ENCODE peak calls at places on chromosomes 11 and 22, in six cellular contexts. One of them, this sample, is unnamed.

GRCh38 chr11:106379265-106379664 is 301.8 kb downstream of the AASDHPPT start:
- DNase-seq in CD8-positive, alpha-beta T cell: no peak
- DNase-seq in fibroblast of lung: no peak
- DNase-seq in lower lobe of right lung: no peak
- DNase-seq in H1: no peak
- DNase-seq in sigmoid colon: no peak
- DNase-seq in this sample: no peak

GRCh38 chr11:69094111-69094914 is 45.6 kb downstream of the TPCN2 start:
- DNase-seq in lower lobe of right lung: peak; percentile 44
- DNase-seq in fibroblast of lung: no peak
- DNase-seq in CD8-positive, alpha-beta T cell: no peak
- DNase-seq in sigmoid colon: no peak
- DNase-seq in H1: no peak
- DNase-seq in this sample: no peak

GRCh38 chr22:24208012-24208749 is 26.9 kb downstream of the SUSD2 start:
- DNase-seq in sigmoid colon: peak; percentile 86
- DNase-seq in CD8-positive, alpha-beta T cell: no peak
- DNase-seq in H1: no peak
- DNase-seq in fibroblast of lung: peak; percentile 99
- DNase-seq in lower lobe of right lung: no peak
- DNase-seq in this sample: no peak

GRCh38 chr11:2460540-2461252 is 15.9 kb downstream of the KCNQ1 start:
- DNase-seq in H1: no peak
- DNase-seq in CD8-positive, alpha-beta T cell: no peak
- DNase-seq in lower lobe of right lung: no peak
- DNase-seq in sigmoid colon: peak; percentile 57
- DNase-seq in fibroblast of lung: no peak
- DNase-seq in this sample: no peak

GRCh38 chr11:56876621-56877312 is 111.9 kb upstream of the OR5AK2 start:
- DNase-seq in H1: no peak
- DNase-seq in CD8-positive, alpha-beta T cell: no peak
- DNase-seq in lower lobe of right lung: no peak
- DNase-seq in sigmoid colon: no peak
- DNase-seq in fibroblast of lung: peak; percentile 45
- DNase-seq in this sample: no peak

GRCh38 chr22:48724899-48725298 is 1102.8 kb downstream of the BRD1 start:
- DNase-seq in sigmoid colon: no peak
- DNase-seq in CD8-positive, alpha-beta T cell: no peak
- DNase-seq in fibroblast of lung: no peak
- DNase-seq in H1: no peak
- DNase-seq in lower lobe of right lung: no peak
- DNase-seq in this sample: no peak

GRCh38 chr22:50673231-50674126 is 856 bp downstream of the SHANK3 start:
- DNase-seq in H1: no peak
- DNase-seq in fibroblast of lung: no peak
- DNase-seq in lower lobe of right lung: no peak
- DNase-seq in sigmoid colon: no peak
- DNase-seq in CD8-positive, alpha-beta T cell: no peak
- DNase-seq in this sample: no peak

GRCh38 chr22:37647928-37648327 is 8.5 kb downstream of the SH3BP1 start:
- DNase-seq in CD8-positive, alpha-beta T cell: no peak
- DNase-seq in H1: no peak
- DNase-seq in lower lobe of right lung: no peak
- DNase-seq in sigmoid colon: no peak
- DNase-seq in fibroblast of lung: peak; percentile 80
- DNase-seq in this sample: no peak

GRCh38 chr11:110908401-110909106 is 196.3 kb upstream of the ARHGAP20 start:
- DNase-seq in CD8-positive, alpha-beta T cell: no peak
- DNase-seq in sigmoid colon: no peak
- DNase-seq in lower lobe of right lung: no peak
- DNase-seq in H1: no peak
- DNase-seq in fibroblast of lung: peak; percentile 97
- DNase-seq in this sample: no peak

GRCh38 chr11:97722065-97722464 is 1298.7 kb upstream of the CNTN5 start:
- DNase-seq in H1: no peak
- DNase-seq in lower lobe of right lung: no peak
- DNase-seq in fibroblast of lung: peak; percentile 92
- DNase-seq in sigmoid colon: no peak
- DNase-seq in CD8-positive, alpha-beta T cell: no peak
- DNase-seq in this sample: no peak

GRCh38 chr11:128482512-128483191 is 104.7 kb downstream of the ETS1 start:
- DNase-seq in sigmoid colon: peak; percentile 77
- DNase-seq in H1: no peak
- DNase-seq in lower lobe of right lung: no peak
- DNase-seq in CD8-positive, alpha-beta T cell: no peak
- DNase-seq in fibroblast of lung: peak; percentile 74
- DNase-seq in this sample: no peak

GRCh38 chr11:124586247-124586860 is 16.6 kb downstream of the OR8A1 start:
- DNase-seq in fibroblast of lung: peak; percentile 32
- DNase-seq in CD8-positive, alpha-beta T cell: peak; percentile 26
- DNase-seq in sigmoid colon: no peak
- DNase-seq in lower lobe of right lung: peak; percentile 59
- DNase-seq in H1: peak; percentile 39
- DNase-seq in this sample: no peak

GRCh38 chr11:68521962-68522626 is 61.5 kb downstream of the PPP6R3 start:
- DNase-seq in lower lobe of right lung: no peak
- DNase-seq in sigmoid colon: no peak
- DNase-seq in CD8-positive, alpha-beta T cell: no peak
- DNase-seq in fibroblast of lung: no peak
- DNase-seq in H1: no peak
- DNase-seq in this sample: no peak

GRCh38 chr11:74460481-74461154 is 6.7 kb downstream of the KCNE3 start:
- DNase-seq in sigmoid colon: no peak
- DNase-seq in CD8-positive, alpha-beta T cell: no peak
- DNase-seq in lower lobe of right lung: no peak
- DNase-seq in H1: no peak
- DNase-seq in fibroblast of lung: peak; percentile 43
- DNase-seq in this sample: no peak

GRCh38 chr11:131109256-131109655 is 193.0 kb upstream of the SNX19 start:
- DNase-seq in fibroblast of lung: peak; percentile 46
- DNase-seq in lower lobe of right lung: no peak
- DNase-seq in H1: no peak
- DNase-seq in sigmoid colon: no peak
- DNase-seq in CD8-positive, alpha-beta T cell: no peak
- DNase-seq in this sample: no peak

GRCh38 chr11:848988-849824 is 6.6 kb downstream of the TSPAN4 start:
- DNase-seq in H1: no peak
- DNase-seq in lower lobe of right lung: no peak
- DNase-seq in fibroblast of lung: no peak
- DNase-seq in CD8-positive, alpha-beta T cell: no peak
- DNase-seq in sigmoid colon: no peak
- DNase-seq in this sample: no peak

GRCh38 chr11:103792981-103793468 is 243.4 kb upstream of the DDI1 start:
- DNase-seq in lower lobe of right lung: no peak
- DNase-seq in CD8-positive, alpha-beta T cell: no peak
- DNase-seq in fibroblast of lung: peak; percentile 77
- DNase-seq in H1: no peak
- DNase-seq in sigmoid colon: no peak
- DNase-seq in this sample: no peak

GRCh38 chr11:14335712-14336111 is 23.3 kb downstream of the RRAS2 start:
- DNase-seq in sigmoid colon: no peak
- DNase-seq in lower lobe of right lung: no peak
- DNase-seq in fibroblast of lung: no peak
- DNase-seq in CD8-positive, alpha-beta T cell: no peak
- DNase-seq in H1: no peak
- DNase-seq in this sample: no peak
- H3K4me1 ChIP-seq in sigmoid colon: no peaks in the 10 kb centered on the region
- H3K4me1 ChIP-seq in lower lobe of right lung: no peaks in the 10 kb centered on the region
- H3K4me1 ChIP-seq in fibroblast of lung: peaks cover 4% of the 10 kb centered on the region
- H3K4me1 ChIP-seq in CD8-positive, alpha-beta T cell: no peaks in the 10 kb centered on the region
- H3K4me1 ChIP-seq in H1: peaks cover 36% of the 10 kb centered on the region
- H3K4me1 ChIP-seq in this sample: no peaks in the 10 kb centered on the region

GRCh38 chr11:63671322-63672155 is at the start of gene ATL3:
- DNase-seq in sigmoid colon: peak; percentile 99
- DNase-seq in fibroblast of lung: peak; percentile 95
- DNase-seq in lower lobe of right lung: peak; percentile 99
- DNase-seq in H1: peak; percentile 96
- DNase-seq in CD8-positive, alpha-beta T cell: peak; percentile 91
- DNase-seq in this sample: peak; percentile 79

GRCh38 chr11:63670077-63670737 is 969 bp downstream of the ATL3 start:
- DNase-seq in fibroblast of lung: no peak
- DNase-seq in H1: no peak
- DNase-seq in CD8-positive, alpha-beta T cell: no peak
- DNase-seq in lower lobe of right lung: no peak
- DNase-seq in sigmoid colon: no peak
- DNase-seq in this sample: no peak

GRCh38 chr11:63672156-63672463 is 934 bp upstream of the ATL3 start:
- DNase-seq in CD8-positive, alpha-beta T cell: no peak
- DNase-seq in fibroblast of lung: no peak
- DNase-seq in sigmoid colon: no peak
- DNase-seq in lower lobe of right lung: no peak
- DNase-seq in H1: no peak
- DNase-seq in this sample: no peak

GRCh38 chr11:63672934-63673539 is 1.9 kb upstream of the ATL3 start:
- DNase-seq in CD8-positive, alpha-beta T cell: no peak
- DNase-seq in fibroblast of lung: no peak
- DNase-seq in H1: no peak
- DNase-seq in lower lobe of right lung: no peak
- DNase-seq in sigmoid colon: no peak
- DNase-seq in this sample: no peak

GRCh38 chr11:63670738-63671321 is 346 bp downstream of the ATL3 start:
- DNase-seq in fibroblast of lung: peak; percentile 42
- DNase-seq in lower lobe of right lung: peak; percentile 75
- DNase-seq in H1: no peak
- DNase-seq in CD8-positive, alpha-beta T cell: peak; percentile 29
- DNase-seq in sigmoid colon: peak; percentile 77
- DNase-seq in this sample: no peak
- H3K4me1 ChIP-seq in fibroblast of lung: peaks cover 18% of the 10 kb centered on the region
- H3K4me1 ChIP-seq in lower lobe of right lung: peaks cover 48% of the 10 kb centered on the region
- H3K4me1 ChIP-seq in H1: peaks cover 8% of the 10 kb centered on the region
- H3K4me1 ChIP-seq in CD8-positive, alpha-beta T cell: peaks cover 19% of the 10 kb centered on the region
- H3K4me1 ChIP-seq in sigmoid colon: peaks cover 49% of the 10 kb centered on the region
- H3K4me1 ChIP-seq in this sample: peaks cover 51% of the 10 kb centered on the region

DNA sequence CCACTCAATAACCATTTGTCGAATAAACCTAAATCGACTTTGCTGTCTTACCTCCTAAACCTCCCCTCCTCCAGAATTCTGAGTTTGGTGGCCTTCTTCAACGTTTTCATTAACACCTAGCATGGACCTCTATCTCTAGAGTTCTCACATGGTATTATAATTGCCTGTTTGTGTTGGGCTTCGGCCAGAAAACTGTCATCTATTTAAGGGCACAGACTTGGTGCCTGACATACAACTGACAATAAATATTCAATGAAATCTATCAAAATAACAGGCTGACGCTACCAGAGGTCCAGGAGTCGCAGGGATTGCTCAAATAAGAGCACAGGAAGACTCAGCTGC is 687 bp downstream of the ALKBH8 start:
- DNase-seq in CD8-positive, alpha-beta T cell: no peak
- DNase-seq in H1: no peak
- DNase-seq in lower lobe of right lung: no peak
- DNase-seq in fibroblast of lung: no peak
- DNase-seq in sigmoid colon: no peak
- DNase-seq in this sample: no peak
- H3K4me1 ChIP-seq in CD8-positive, alpha-beta T cell: peaks cover 24% of the 10 kb centered on the region
- H3K4me1 ChIP-seq in H1: no peaks in the 10 kb centered on the region
- H3K4me1 ChIP-seq in lower lobe of right lung: peaks cover 35% of the 10 kb centered on the region
- H3K4me1 ChIP-seq in fibroblast of lung: peaks cover 9% of the 10 kb centered on the region
- H3K4me1 ChIP-seq in sigmoid colon: peaks cover 26% of the 10 kb centered on the region
- H3K4me1 ChIP-seq in this sample: peaks cover 25% of the 10 kb centered on the region

DNA sequence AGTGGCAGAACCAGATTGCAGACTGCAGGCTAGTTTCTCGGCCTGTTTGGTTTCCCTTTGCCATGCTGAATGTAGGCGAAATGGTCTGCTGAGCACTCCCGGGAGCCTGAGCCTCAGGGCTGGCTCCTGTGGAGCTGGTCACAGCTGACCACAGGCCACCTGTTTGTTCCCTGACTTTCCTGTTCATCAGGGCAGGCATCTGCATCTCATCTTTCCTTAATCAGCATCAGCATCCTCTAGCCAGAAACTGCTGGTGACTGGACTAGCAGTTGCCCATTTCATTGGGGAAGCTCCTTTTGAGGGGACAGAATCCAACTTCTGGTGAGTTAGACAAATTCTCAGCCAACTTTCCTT is 20.2 kb upstream of the C11orf96 start:
- DNase-seq in CD8-positive, alpha-beta T cell: no peak
- DNase-seq in fibroblast of lung: no peak
- DNase-seq in lower lobe of right lung: no peak
- DNase-seq in sigmoid colon: no peak
- DNase-seq in H1: no peak
- DNase-seq in this sample: no peak
- H3K4me1 ChIP-seq in CD8-positive, alpha-beta T cell: no peaks in the 10 kb centered on the region
- H3K4me1 ChIP-seq in fibroblast of lung: peaks cover 36% of the 10 kb centered on the region
- H3K4me1 ChIP-seq in lower lobe of right lung: peaks cover 45% of the 10 kb centered on the region
- H3K4me1 ChIP-seq in sigmoid colon: peaks cover 72% of the 10 kb centered on the region
- H3K4me1 ChIP-seq in H1: peaks cover 12% of the 10 kb centered on the region
- H3K4me1 ChIP-seq in this sample: peaks cover 100% of the 10 kb centered on the region

DNA sequence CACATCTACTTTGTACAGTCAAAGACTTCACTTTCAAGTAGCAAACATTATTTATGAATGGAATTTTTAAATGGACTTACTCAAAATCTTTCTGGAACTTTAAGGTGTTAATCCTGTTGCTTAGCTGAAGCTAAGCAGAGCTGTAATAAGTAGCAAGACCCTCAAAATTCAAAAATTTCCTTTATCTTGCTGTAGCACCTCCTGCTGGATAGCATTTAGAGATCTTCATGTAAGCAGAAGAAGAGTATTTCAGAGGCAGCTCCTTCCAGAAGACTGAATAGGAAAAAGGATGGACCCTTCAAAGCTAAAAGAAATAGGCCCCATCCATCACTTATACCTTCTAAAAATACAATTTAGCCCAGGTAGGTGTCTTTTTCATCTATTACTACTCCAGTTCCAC is 3.4 kb downstream of the PHF21A start:
- DNase-seq in lower lobe of right lung: no peak
- DNase-seq in sigmoid colon: no peak
- DNase-seq in H1: no peak
- DNase-seq in CD8-positive, alpha-beta T cell: no peak
- DNase-seq in fibroblast of lung: no peak
- DNase-seq in this sample: no peak
- H3K4me1 ChIP-seq in lower lobe of right lung: peaks cover 63% of the 10 kb centered on the region
- H3K4me1 ChIP-seq in sigmoid colon: peaks cover 64% of the 10 kb centered on the region
- H3K4me1 ChIP-seq in H1: no peaks in the 10 kb centered on the region
- H3K4me1 ChIP-seq in CD8-positive, alpha-beta T cell: peaks cover 55% of the 10 kb centered on the region
- H3K4me1 ChIP-seq in fibroblast of lung: peaks cover 2% of the 10 kb centered on the region
- H3K4me1 ChIP-seq in this sample: peaks cover 4% of the 10 kb centered on the region

DNA sequence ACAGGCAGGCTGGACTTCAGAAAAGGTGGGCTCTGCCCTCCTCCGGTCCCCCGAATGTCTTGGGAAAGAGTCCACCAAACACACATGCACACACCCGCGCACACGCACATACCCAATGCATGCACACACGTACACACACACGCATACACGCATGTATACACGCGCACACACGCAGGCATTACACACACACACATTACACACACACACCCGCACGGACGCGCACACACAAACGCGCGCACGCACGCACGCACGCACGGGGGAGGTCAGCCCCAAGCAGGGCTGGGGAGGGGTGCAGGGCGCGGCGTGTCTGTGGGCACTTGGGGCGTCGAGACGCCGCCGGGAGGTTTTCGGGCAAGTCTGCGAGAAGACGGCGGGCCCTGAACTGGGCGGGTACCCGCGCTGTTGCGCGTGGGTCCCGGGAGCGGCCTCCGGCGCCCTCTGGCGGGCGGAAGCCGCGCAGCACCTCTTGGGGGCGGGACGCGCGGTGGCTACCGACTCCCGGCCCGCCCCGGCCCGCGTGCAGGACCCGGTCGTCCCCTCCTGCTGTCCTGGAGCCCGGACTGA is 3.5 kb downstream of the SEPTIN5 start:
- DNase-seq in H1: no peak
- DNase-seq in fibroblast of lung: peak; percentile 48
- DNase-seq in CD8-positive, alpha-beta T cell: peak; percentile 74
- DNase-seq in lower lobe of right lung: peak; percentile 87
- DNase-seq in sigmoid colon: peak; percentile 86
- DNase-seq in this sample: no peak
- H3K4me1 ChIP-seq in H1: peaks cover 15% of the 10 kb centered on the region
- H3K4me1 ChIP-seq in fibroblast of lung: peaks cover 3% of the 10 kb centered on the region
- H3K4me1 ChIP-seq in CD8-positive, alpha-beta T cell: peaks cover 28% of the 10 kb centered on the region
- H3K4me1 ChIP-seq in lower lobe of right lung: peaks cover 24% of the 10 kb centered on the region
- H3K4me1 ChIP-seq in sigmoid colon: peaks cover 34% of the 10 kb centered on the region
- H3K4me1 ChIP-seq in this sample: peaks cover 67% of the 10 kb centered on the region

This sample was measured in esophagus squamous epithelium.